ENCODE peak calls at places on chromosomes 5 and 9, in six cellular contexts. One of them, this sample, is unnamed. For H3K4me1, the result is how much of the 10 kb centered on the place peaks cover.

GRCh38 chr5:96247097-96247675 is 185.9 kb downstream of the PCSK1 start:
- DNase-seq in A549: no peak
- DNase-seq in mammary epithelial cell: peak
- DNase-seq in stomach: peak
- DNase-seq in cardiac muscle cell: peak
- DNase-seq in GM12878: no peak
- DNase-seq in this sample: peak

GRCh38 chr9:127780126-127780885 is 1.8 kb upstream of the SH2D3C start:
- DNase-seq in A549: no peak
- DNase-seq in mammary epithelial cell: no peak
- DNase-seq in stomach: no peak
- DNase-seq in cardiac muscle cell: no peak
- DNase-seq in GM12878: no peak
- DNase-seq in this sample: no peak

GRCh38 chr9:122807271-122807900 is 7.5 kb downstream of the OR1K1 start:
- DNase-seq in A549: no peak
- DNase-seq in mammary epithelial cell: no peak
- DNase-seq in stomach: no peak
- DNase-seq in cardiac muscle cell: no peak
- DNase-seq in GM12878: no peak
- DNase-seq in this sample: no peak

GRCh38 chr5:109816732-109817131 is 127.0 kb downstream of the MAN2A1 start:
- DNase-seq in A549: no peak
- DNase-seq in mammary epithelial cell: no peak
- DNase-seq in stomach: no peak
- DNase-seq in cardiac muscle cell: no peak
- DNase-seq in GM12878: no peak
- DNase-seq in this sample: no peak

GRCh38 chr5:149215478-149216042 is 56.1 kb upstream of the AFAP1L1 start:
- DNase-seq in A549: no peak
- DNase-seq in mammary epithelial cell: no peak
- DNase-seq in stomach: no peak
- DNase-seq in cardiac muscle cell: peak
- DNase-seq in GM12878: no peak
- DNase-seq in this sample: no peak

GRCh38 chr5:68041293-68041692 is 174.3 kb upstream of the PIK3R1 start:
- DNase-seq in A549: no peak
- DNase-seq in mammary epithelial cell: no peak
- DNase-seq in stomach: no peak
- DNase-seq in cardiac muscle cell: no peak
- DNase-seq in GM12878: peak
- DNase-seq in this sample: no peak

GRCh38 chr5:57174128-57174849 is 430 bp downstream of the GPBP1 start:
- DNase-seq in A549: peak
- DNase-seq in mammary epithelial cell: peak
- DNase-seq in stomach: peak
- DNase-seq in cardiac muscle cell: peak
- DNase-seq in GM12878: no peak
- DNase-seq in this sample: peak

GRCh38 chr5:100903036-100903887 is at the start of gene ST8SIA4:
- DNase-seq in A549: peak
- DNase-seq in mammary epithelial cell: peak
- DNase-seq in stomach: peak
- DNase-seq in cardiac muscle cell: peak
- DNase-seq in GM12878: peak
- DNase-seq in this sample: peak

GRCh38 chr5:115857621-115858349 is 16.1 kb downstream of the AP3S1 start:
- DNase-seq in A549: peak
- DNase-seq in mammary epithelial cell: peak
- DNase-seq in stomach: no peak
- DNase-seq in cardiac muscle cell: peak
- DNase-seq in GM12878: no peak
- DNase-seq in this sample: peak

GRCh38 chr5:17216974-17217325 is 481 bp upstream of the BASP1 start:
- DNase-seq in A549: peak
- DNase-seq in mammary epithelial cell: no peak
- DNase-seq in stomach: no peak
- DNase-seq in cardiac muscle cell: peak
- DNase-seq in GM12878: no peak
- DNase-seq in this sample: no peak

GRCh38 chr5:56977822-56978221 is 25.9 kb upstream of the MIER3 start:
- DNase-seq in A549: no peak
- DNase-seq in mammary epithelial cell: no peak
- DNase-seq in stomach: no peak
- DNase-seq in cardiac muscle cell: no peak
- DNase-seq in GM12878: no peak
- DNase-seq in this sample: no peak

GRCh38 chr9:71929223-71929622 is 17.8 kb downstream of the C9orf85 start:
- DNase-seq in A549: no peak
- DNase-seq in mammary epithelial cell: peak
- DNase-seq in stomach: no peak
- DNase-seq in cardiac muscle cell: no peak
- DNase-seq in GM12878: no peak
- DNase-seq in this sample: peak

GRCh38 chr5:163758283-163758711 is 252.9 kb downstream of the MAT2B start:
- DNase-seq in A549: no peak
- DNase-seq in mammary epithelial cell: no peak
- DNase-seq in stomach: no peak
- DNase-seq in cardiac muscle cell: no peak
- DNase-seq in GM12878: no peak
- DNase-seq in this sample: no peak

GRCh38 chr9:134487066-134487710 is 154.4 kb upstream of the COL5A1 start:
- DNase-seq in A549: no peak
- DNase-seq in mammary epithelial cell: no peak
- DNase-seq in stomach: no peak
- DNase-seq in cardiac muscle cell: no peak
- DNase-seq in GM12878: no peak
- DNase-seq in this sample: no peak

GRCh38 chr5:149488645-149489306 is 62.5 kb downstream of the CSNK1A1 start:
- DNase-seq in A549: peak
- DNase-seq in mammary epithelial cell: peak
- DNase-seq in stomach: no peak
- DNase-seq in cardiac muscle cell: no peak
- DNase-seq in GM12878: no peak
- DNase-seq in this sample: no peak

GRCh38 chr5:119379096-119379495 is 23.3 kb downstream of the TNFAIP8 start:
- DNase-seq in A549: no peak
- DNase-seq in mammary epithelial cell: no peak
- DNase-seq in stomach: no peak
- DNase-seq in cardiac muscle cell: no peak
- DNase-seq in GM12878: no peak
- DNase-seq in this sample: no peak

GRCh38 chr5:154755361-154756202 is at the start of gene LARP1:
- DNase-seq in A549: peak
- DNase-seq in mammary epithelial cell: peak
- DNase-seq in stomach: peak
- DNase-seq in cardiac muscle cell: peak
- DNase-seq in GM12878: no peak
- DNase-seq in this sample: no peak

GRCh38 chr9:6777218-6777902 is 19.6 kb downstream of the KDM4C start:
- DNase-seq in A549: no peak
- DNase-seq in mammary epithelial cell: no peak
- DNase-seq in stomach: no peak
- DNase-seq in cardiac muscle cell: no peak
- DNase-seq in GM12878: no peak
- DNase-seq in this sample: no peak

GRCh38 chr5:5340206-5340729 is 82.2 kb upstream of the ICE1 start:
- DNase-seq in A549: peak
- DNase-seq in mammary epithelial cell: peak
- DNase-seq in stomach: peak
- DNase-seq in cardiac muscle cell: peak
- DNase-seq in GM12878: no peak
- DNase-seq in this sample: peak

DNA sequence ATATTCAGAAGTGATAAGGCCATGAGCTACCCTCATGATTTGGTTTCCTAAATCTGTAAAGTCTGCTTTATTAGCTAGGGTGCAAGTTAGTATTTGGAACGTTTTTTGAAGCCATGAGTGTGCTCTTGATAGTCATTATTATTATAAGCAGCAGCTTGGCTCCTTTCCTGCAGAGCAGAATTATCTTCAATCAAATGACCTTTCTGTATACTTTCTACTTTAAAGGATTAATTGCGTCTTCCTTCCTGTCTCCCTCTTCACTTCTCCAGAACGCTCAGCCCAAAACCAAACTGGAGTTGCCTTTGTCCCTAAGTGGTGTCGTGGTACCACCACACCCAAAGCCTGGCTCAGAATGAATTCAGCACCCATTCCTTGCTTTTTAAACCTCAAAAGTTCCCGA is 211.3 kb downstream of the ARHGAP26 start:
- DNase-seq in A549: no peak
- DNase-seq in mammary epithelial cell: no peak
- DNase-seq in stomach: no peak
- DNase-seq in cardiac muscle cell: no peak
- DNase-seq in GM12878: no peak
- DNase-seq in this sample: peak
- H3K4me1 ChIP-seq in A549: under half
- H3K4me1 ChIP-seq in mammary epithelial cell: half or more
- H3K4me1 ChIP-seq in stomach: under half
- H3K4me1 ChIP-seq in cardiac muscle cell: under half
- H3K4me1 ChIP-seq in GM12878: under half
- H3K4me1 ChIP-seq in this sample: half or more

GRCh38 chr9:86185872-86186271 is 73.6 kb downstream of the C9orf153 start:
- DNase-seq in A549: no peak
- DNase-seq in mammary epithelial cell: peak
- DNase-seq in stomach: no peak
- DNase-seq in cardiac muscle cell: no peak
- DNase-seq in GM12878: no peak
- DNase-seq in this sample: no peak

GRCh38 chr9:86184125-86184524 is 75.3 kb downstream of the C9orf153 start:
- DNase-seq in A549: no peak
- DNase-seq in mammary epithelial cell: no peak
- DNase-seq in stomach: no peak
- DNase-seq in cardiac muscle cell: no peak
- DNase-seq in GM12878: no peak
- DNase-seq in this sample: no peak

GRCh38 chr9:86181379-86182315 is 77.8 kb downstream of the C9orf153 start:
- DNase-seq in A549: no peak
- DNase-seq in mammary epithelial cell: peak
- DNase-seq in stomach: no peak
- DNase-seq in cardiac muscle cell: no peak
- DNase-seq in GM12878: no peak
- DNase-seq in this sample: no peak

GRCh38 chr9:86186696-86187095 is 72.8 kb downstream of the C9orf153 start:
- DNase-seq in A549: no peak
- DNase-seq in mammary epithelial cell: no peak
- DNase-seq in stomach: no peak
- DNase-seq in cardiac muscle cell: no peak
- DNase-seq in GM12878: no peak
- DNase-seq in this sample: no peak

GRCh38 chr9:86183225-86183808 is 76.1 kb downstream of the C9orf153 start:
- DNase-seq in A549: no peak
- DNase-seq in mammary epithelial cell: no peak
- DNase-seq in stomach: no peak
- DNase-seq in cardiac muscle cell: no peak
- DNase-seq in GM12878: no peak
- DNase-seq in this sample: no peak
- H3K27ac ChIP-seq in A549: no peak
- H3K27ac ChIP-seq in mammary epithelial cell: no peak
- H3K27ac ChIP-seq in stomach: no peak
- H3K27ac ChIP-seq in cardiac muscle cell: no peak
- H3K27ac ChIP-seq in GM12878: no peak
- H3K27ac ChIP-seq in this sample: no peak

GRCh38 chr9:98673681-98674080 is 35.1 kb downstream of the GABBR2 start:
- DNase-seq in A549: no peak
- DNase-seq in mammary epithelial cell: no peak
- DNase-seq in stomach: no peak
- DNase-seq in cardiac muscle cell: no peak
- DNase-seq in GM12878: no peak
- DNase-seq in this sample: no peak

GRCh38 chr9:98678244-98678842 is 30.4 kb downstream of the GABBR2 start:
- DNase-seq in A549: peak
- DNase-seq in mammary epithelial cell: no peak
- DNase-seq in stomach: no peak
- DNase-seq in cardiac muscle cell: peak
- DNase-seq in GM12878: no peak
- DNase-seq in this sample: peak
- TF ChIP-seq CTCF in A549: peak
- TF ChIP-seq CTCF in mammary epithelial cell: peak
- TF ChIP-seq CTCF in stomach: no peak
- TF ChIP-seq CTCF in cardiac muscle cell: peak
- TF ChIP-seq CTCF in GM12878: peak
- TF ChIP-seq CTCF in this sample: peak

DNA sequence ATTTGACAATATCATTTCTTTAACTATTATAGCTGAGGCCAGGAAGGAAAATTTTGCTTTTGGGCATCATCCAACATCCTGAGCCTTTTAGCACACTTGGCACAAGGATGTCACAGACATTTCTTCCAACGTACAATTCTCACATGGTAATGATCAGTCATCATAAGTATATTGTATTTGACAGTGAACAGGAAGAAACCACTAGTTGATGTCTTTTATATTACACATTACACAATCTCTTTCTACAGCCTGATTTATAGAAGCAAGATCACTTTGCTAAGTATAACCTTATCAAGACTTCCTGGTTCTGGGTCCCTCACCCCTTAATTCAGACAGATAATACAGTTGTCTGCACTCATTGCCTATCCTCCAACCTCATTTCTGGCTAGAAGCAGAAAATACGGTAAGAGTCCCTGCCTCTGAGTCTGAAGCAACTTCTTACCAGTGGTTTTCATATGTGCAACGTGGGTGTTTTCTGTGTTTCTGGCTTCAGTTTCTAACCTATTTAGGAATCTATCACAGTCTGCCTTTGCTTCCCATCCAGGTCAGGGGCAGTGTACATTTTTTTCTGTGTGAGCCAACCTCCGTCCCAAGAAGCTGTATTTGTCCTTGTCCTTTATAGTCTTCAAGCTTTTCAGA is 167.9 kb downstream of the PAM start:
- DNase-seq in A549: no peak
- DNase-seq in mammary epithelial cell: no peak
- DNase-seq in stomach: no peak
- DNase-seq in cardiac muscle cell: peak
- DNase-seq in GM12878: no peak
- DNase-seq in this sample: no peak
- H3K4me1 ChIP-seq in A549: under half
- H3K4me1 ChIP-seq in mammary epithelial cell: under half
- H3K4me1 ChIP-seq in stomach: under half
- H3K4me1 ChIP-seq in cardiac muscle cell: under half
- H3K4me1 ChIP-seq in GM12878: under half
- H3K4me1 ChIP-seq in this sample: under half